ENCODE peak calls at places on chromosomes 13 and 19, in seven cellular contexts. V is fibroblast of mammary gland; B is kidney epithelial cell; R is CD8-positive, alpha-beta T cell; A is psoas muscle; F is HCT116; X is fibroblast of lung. N is an unnamed sample.

GRCh38 chr13:106752584-106753202 is 184.8 kb upstream of the ARGLU1 start:
- DNase-seq in V (no peak), R (no peak), B (no peak), X (no peak), F (no peak), A (no peak), N (no peak)

GRCh38 chr19:6739390-6739883 is at the start of gene TRIP10:
- DNase-seq in A (peak), F (no peak), R (peak), B (no peak), V (peak), X (peak), N (no peak)

GRCh38 chr13:36193151-36193855 is 21.1 kb downstream of the SOHLH2 start:
- DNase-seq in A (no peak), B (peak), V (peak), X (peak), F (no peak), R (no peak), N (peak)

GRCh38 chr13:27622102-27622820 is 569 bp downstream of the POLR1D start:
- DNase-seq in A (no peak), B (no peak), V (peak), F (no peak), R (no peak), X (peak), N (no peak)

GRCh38 chr13:80558074-80558473 is 217.1 kb upstream of the SPRY2 start:
- DNase-seq in X (peak), F (no peak), V (peak), B (no peak), A (no peak), R (no peak), N (no peak)

GRCh38 chr19:2239771-2240770 is 3.4 kb downstream of the SF3A2 start:
- DNase-seq in V (peak), R (peak), X (peak), B (no peak), F (no peak), A (no peak), N (no peak)

GRCh38 chr13:21399741-21400140 is 59.4 kb downstream of the ZDHHC20 start:
- DNase-seq in X (no peak), B (peak), A (no peak), V (no peak), F (peak), R (no peak), N (no peak)

GRCh38 chr13:22064854-22065646 is 394.2 kb downstream of the FGF9 start:
- DNase-seq in B (no peak), F (no peak), V (no peak), X (no peak), R (no peak), A (no peak), N (no peak)

GRCh38 chr13:74633734-74634133 is 499.5 kb upstream of the KLF12 start:
- DNase-seq in B (no peak), F (no peak), R (no peak), A (no peak), X (no peak), V (no peak), N (no peak)

GRCh38 chr13:74629985-74630384 is 495.8 kb upstream of the KLF12 start:
- DNase-seq in R (no peak), F (no peak), A (no peak), V (peak), X (no peak), B (no peak), N (no peak)
- H3K4me3 ChIP-seq in R (no peak), F (no peak), A (no peak), V (no peak), X (no peak), B (no peak), N (no peak)

GRCh38 chr13:73057284-73058025 is 1.4 kb upstream of the KLF5 start:
- DNase-seq in R (no peak), X (no peak), B (no peak), F (no peak), V (no peak), A (no peak), N (no peak)
- H3K4me3 ChIP-seq in R (no peak), X (no peak), B (no peak), F (peak), V (no peak), A (no peak), N (no peak)

GRCh38 chr19:40576181-40576584 is 490 bp upstream of the SHKBP1 start:
- DNase-seq in X (no peak), A (peak), B (no peak), F (no peak), V (no peak), R (no peak), N (no peak)

GRCh38 chr19:40571831-40572495 is 4.7 kb upstream of the SHKBP1 start:
- DNase-seq in R (no peak), A (no peak), X (no peak), B (no peak), F (no peak), V (no peak), N (no peak)

GRCh38 chr19:40576585-40577451 is at the start of gene SHKBP1:
- DNase-seq in R (peak), F (peak), B (peak), A (peak), V (peak), X (peak), N (peak)

GRCh38 chr19:40578442-40578908 is 1.8 kb downstream of the SHKBP1 start:
- DNase-seq in B (no peak), X (no peak), A (no peak), R (no peak), F (no peak), V (peak), N (no peak)

DNA sequence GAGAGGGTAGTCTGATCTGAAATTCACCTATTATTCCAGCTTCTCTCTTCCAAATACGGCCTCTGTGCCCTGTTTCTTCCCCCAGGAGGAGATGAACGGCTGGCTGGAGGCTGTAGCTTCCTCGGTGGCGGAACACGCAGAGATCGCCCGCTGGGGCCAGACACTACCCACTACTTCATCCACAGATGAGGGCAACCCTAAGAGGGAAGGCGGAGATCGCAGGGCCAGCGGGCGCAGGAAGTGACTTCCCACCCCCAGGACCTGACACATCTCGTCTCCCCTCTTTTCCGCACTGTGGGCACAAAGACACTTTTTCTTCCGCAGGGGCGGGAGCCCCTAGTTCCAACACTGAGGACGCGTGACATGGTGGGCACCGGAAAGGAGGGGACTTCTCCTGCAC is 1.3 kb upstream of the SHKBP1 start:
- DNase-seq in B (no peak), A (no peak), V (no peak), F (no peak), X (no peak), R (no peak), N (no peak)
- H3K4me3 ChIP-seq in B (no peak), A (no peak), V (no peak), F (no peak), X (no peak), R (no peak), N (no peak)

GRCh38 chr13:18236528-18236815 is 945.2 kb downstream of the TUBA3C start:
- DNase-seq in R (no peak), B (no peak), A (no peak), V (no peak), X (no peak), F (no peak), N (no peak)

GRCh38 chr13:18235172-18235571 is 946.5 kb downstream of the TUBA3C start:
- DNase-seq in V (no peak), R (no peak), A (no peak), B (no peak), X (no peak), F (no peak), N (no peak)

GRCh38 chr13:18232994-18233782 is 948.4 kb downstream of the TUBA3C start:
- DNase-seq in R (no peak), A (no peak), F (no peak), X (no peak), V (no peak), B (no peak), N (no peak)

GRCh38 chr13:18233783-18234299 is 947.8 kb downstream of the TUBA3C start:
- DNase-seq in X (no peak), A (no peak), R (no peak), B (no peak), V (no peak), F (no peak), N (no peak)

GRCh38 chr13:18235756-18236527 is 945.7 kb downstream of the TUBA3C start:
- DNase-seq in B (no peak), R (no peak), X (no peak), V (no peak), A (no peak), F (no peak), N (no peak)
- H3K4me3 ChIP-seq in B (no peak), R (no peak), X (no peak), V (no peak), A (no peak), F (no peak), N (no peak)

GRCh38 chr13:71378992-71379905 is 487.8 kb downstream of the DACH1 start:
- DNase-seq in B (no peak), R (no peak), V (no peak), X (peak), F (no peak), A (no peak), N (no peak)

DNA sequence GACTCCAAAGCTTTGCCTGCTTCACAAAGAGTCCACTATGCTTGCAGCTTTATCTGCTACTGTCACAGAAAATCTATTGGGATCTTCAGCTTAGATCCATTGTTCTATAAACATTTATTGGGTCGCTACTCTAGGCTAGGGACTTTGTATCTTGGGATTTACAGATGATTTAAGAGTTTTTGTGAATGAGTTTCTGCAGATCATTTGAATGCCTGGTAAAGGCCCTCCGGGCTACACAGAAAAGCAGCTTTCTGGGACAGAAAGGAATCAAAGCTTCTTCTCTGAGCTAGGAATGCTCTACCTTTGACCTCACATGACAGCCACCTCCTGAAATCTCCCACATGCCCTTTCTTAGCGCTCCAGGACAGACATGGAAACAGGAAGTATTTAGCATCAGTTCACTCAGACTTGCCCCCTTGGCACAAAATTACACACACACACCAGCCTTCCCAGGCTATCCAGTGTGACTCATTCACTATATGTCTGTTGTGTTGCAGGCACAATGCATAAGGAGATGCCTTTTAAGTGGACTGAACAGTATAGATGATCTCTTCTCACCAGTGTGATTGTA is 492.4 kb downstream of the DACH1 start:
- DNase-seq in B (no peak), A (no peak), F (no peak), V (no peak), X (peak), R (no peak), N (no peak)
- H3K4me3 ChIP-seq in B (no peak), A (no peak), F (no peak), V (no peak), X (no peak), R (no peak), N (no peak)

GRCh38 chr13:43805071-43805468 is 18.3 kb upstream of the ENOX1 start:
- DNase-seq in A (no peak), R (no peak), B (peak), V (peak), F (peak), X (peak), N (no peak)
- H3K4me3 ChIP-seq in A (no peak), R (no peak), B (no peak), V (peak), F (peak), X (no peak), N (peak)